ENCODE peak calls at places on chromosome 3, in six cellular contexts. M is BJ; C is mesendoderm; D is GM12865; U is CD8-positive, alpha-beta T cell; T is right cardiac atrium. J is an unnamed sample.
A peak's percentile ranks its signal among the peaks of the same experiment; 100 is the strongest.

GRCh38 chr3:89049119-89049518 is 58.3 kb upstream of the EPHA3 start:
- DNase-seq in M (no peak), C (peak; percentile 80), D (peak; percentile 1), U (no peak), T (no peak), J (no peak)

GRCh38 chr3:89360155-89360554 is 252.7 kb downstream of the EPHA3 start:
- DNase-seq in M (no peak), C (no peak), D (no peak), U (no peak), T (no peak), J (peak; percentile 28)

GRCh38 chr3:132205609-132206008 is 111.6 kb upstream of the ACP3 start:
- DNase-seq in M (no peak), C (no peak), D (no peak), U (no peak), T (no peak), J (no peak)

GRCh38 chr3:102378216-102378615 is 56.6 kb upstream of the ZPLD1 start:
- DNase-seq in M (no peak), C (no peak), D (no peak), U (no peak), T (no peak), J (no peak)

GRCh38 chr3:66789584-66790237 is 208.4 kb upstream of the KBTBD8 start:
- DNase-seq in M (no peak), C (no peak), D (no peak), U (no peak), T (no peak), J (no peak)

GRCh38 chr3:7388026-7388425 is 527.1 kb downstream of the GRM7 start:
- DNase-seq in M (no peak), C (no peak), D (no peak), U (no peak), T (no peak), J (no peak)

GRCh38 chr3:171807806-171808205 is 2.5 kb downstream of the PLD1 start:
- DNase-seq in M (no peak), C (no peak), D (no peak), U (no peak), T (no peak), J (no peak)

GRCh38 chr3:159861369-159861987 is 127.2 kb upstream of the IL12A start:
- DNase-seq in M (no peak), C (peak; percentile 66), D (peak; percentile 79), U (no peak), T (no peak), J (no peak)

GRCh38 chr3:186973702-186974101 is 43.4 kb downstream of the ST6GAL1 start:
- DNase-seq in M (no peak), C (no peak), D (no peak), U (no peak), T (no peak), J (no peak)

GRCh38 chr3:139935866-139936817 is 1.2 kb downstream of the CLSTN2 start:
- DNase-seq in M (no peak), C (peak; percentile 39), D (no peak), U (no peak), T (peak; percentile 48), J (no peak)

DNA sequence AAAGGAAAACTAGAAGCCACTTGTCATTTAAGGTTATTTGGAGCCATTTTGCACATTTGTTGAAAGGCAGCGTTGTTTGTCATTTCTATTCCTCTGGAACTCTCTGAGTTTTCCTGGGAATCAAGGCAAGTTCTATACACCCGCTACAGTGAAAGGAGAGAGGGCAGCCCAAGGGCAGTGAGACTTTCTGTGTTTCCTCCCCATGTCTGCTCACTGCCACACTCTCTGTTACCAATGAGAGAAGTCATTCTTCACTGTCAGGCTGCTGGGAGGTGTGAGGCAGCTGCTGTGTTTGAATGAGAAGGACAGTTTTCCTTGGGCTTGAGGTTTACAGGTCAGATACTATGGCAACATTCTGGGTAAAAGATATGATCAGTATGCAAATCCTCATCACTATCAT is 36.0 kb downstream of the ATP13A5 start:
- DNase-seq in M (no peak), C (peak; percentile 44), D (no peak), U (no peak), T (no peak), J (no peak)
- H3K4me3 ChIP-seq in M (no peak overlapping the region), C (no peak overlapping the region), D (no peak overlapping the region), U (no peak overlapping the region), T (no peak overlapping the region), J (no peak overlapping the region)

GRCh38 chr3:53171109-53171453 is 10.1 kb downstream of the PRKCD start:
- DNase-seq in M (no peak), C (no peak), D (no peak), U (no peak), T (no peak), J (no peak)

GRCh38 chr3:53170325-53171108 is 9.5 kb downstream of the PRKCD start:
- DNase-seq in M (no peak), C (no peak), D (peak; percentile 83), U (no peak), T (no peak), J (no peak)

GRCh38 chr3:53169832-53170324 is 8.9 kb downstream of the PRKCD start:
- DNase-seq in M (no peak), C (no peak), D (no peak), U (no peak), T (no peak), J (no peak)

GRCh38 chr3:53173107-53173506 is 12.1 kb downstream of the PRKCD start:
- DNase-seq in M (no peak), C (no peak), D (no peak), U (no peak), T (no peak), J (no peak)

GRCh38 chr3:53171827-53172505 is 11.0 kb downstream of the PRKCD start:
- DNase-seq in M (no peak), C (peak; percentile 84), D (no peak), U (no peak), T (no peak), J (no peak)
- H3K4me3 ChIP-seq in M (no peak overlapping the region), C (no peak overlapping the region), D (peak overlapping the region; percentile 52), U (no peak overlapping the region), T (no peak overlapping the region), J (no peak overlapping the region)

DNA sequence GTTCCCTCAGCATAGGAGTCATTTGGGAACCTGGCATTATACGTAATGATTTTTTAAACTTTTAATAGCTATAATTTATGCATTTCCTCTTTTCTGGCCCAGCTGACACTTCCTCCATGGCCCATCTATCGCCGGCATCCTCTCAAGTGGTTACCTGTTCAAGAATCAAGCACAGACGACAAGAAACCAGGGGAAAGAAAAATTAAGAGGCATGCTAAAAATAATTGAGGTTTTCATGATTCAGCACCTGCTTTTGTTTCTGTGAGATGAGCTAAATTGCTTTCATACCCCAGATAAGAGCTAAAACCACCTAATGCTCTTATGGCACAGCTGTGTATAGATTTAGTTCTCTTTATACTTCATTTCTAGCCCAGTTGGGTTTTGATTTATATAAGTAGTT is 1.7 kb downstream of the SPCS1 start:
- DNase-seq in M (no peak), C (no peak), D (peak; percentile 71), U (no peak), T (no peak), J (no peak)
- H3K4me3 ChIP-seq in M (no peak overlapping the region), C (no peak overlapping the region), D (peak overlapping the region; percentile 77), U (no peak overlapping the region), T (no peak overlapping the region), J (no peak overlapping the region)

GRCh38 chr3:130293247-130293646 is 52.2 kb upstream of the COL6A5 start:
- DNase-seq in M (no peak), C (no peak), D (no peak), U (no peak), T (no peak), J (no peak)

GRCh38 chr3:130288670-130289069 is 56.8 kb upstream of the COL6A5 start:
- DNase-seq in M (no peak), C (no peak), D (no peak), U (no peak), T (no peak), J (no peak)

GRCh38 chr3:130291148-130291547 is 54.3 kb upstream of the COL6A5 start:
- DNase-seq in M (no peak), C (no peak), D (no peak), U (no peak), T (no peak), J (no peak)
- H3K4me3 ChIP-seq in M (no peak overlapping the region), C (no peak overlapping the region), D (no peak overlapping the region), U (no peak overlapping the region), T (no peak overlapping the region), J (no peak overlapping the region)

DNA sequence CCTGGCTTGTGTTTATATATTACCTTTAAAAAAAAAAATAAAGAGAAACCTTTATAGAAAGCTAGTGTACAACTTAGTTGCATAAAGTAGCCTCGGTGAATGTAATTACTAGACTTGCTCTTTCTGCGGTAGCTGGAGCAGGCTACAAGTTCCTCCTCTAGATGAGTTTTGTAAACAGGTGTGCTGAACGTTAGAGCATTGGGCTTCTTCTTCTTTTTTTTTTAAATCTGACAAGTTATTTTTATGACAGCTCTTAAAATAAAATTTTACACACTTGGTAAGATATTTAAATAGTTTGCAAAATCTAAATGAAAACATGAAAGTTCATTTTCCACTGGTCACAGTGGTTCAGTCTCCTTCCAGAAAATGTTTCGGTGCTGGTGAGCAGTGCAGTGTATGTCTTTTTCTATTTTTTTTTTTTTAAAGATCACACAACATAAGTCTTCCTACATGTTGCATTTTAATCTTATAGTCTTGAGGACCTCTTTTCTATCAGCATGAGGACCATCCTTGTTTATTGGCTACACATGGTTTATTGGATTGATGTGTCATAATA is 3.0 kb downstream of the CCR9 start:
- DNase-seq in M (no peak), C (no peak), D (peak; percentile 36), U (no peak), T (no peak), J (no peak)
- H3K4me3 ChIP-seq in M (no peak overlapping the region), C (no peak overlapping the region), D (no peak overlapping the region), U (no peak overlapping the region), T (no peak overlapping the region), J (no peak overlapping the region)

GRCh38 chr3:141828487-141829284 is 47.8 kb upstream of the ATP1B3 start:
- DNase-seq in M (no peak), C (no peak), D (no peak), U (no peak), T (peak; percentile 47), J (no peak)
- H3K4me3 ChIP-seq in M (no peak overlapping the region), C (no peak overlapping the region), D (no peak overlapping the region), U (no peak overlapping the region), T (no peak overlapping the region), J (no peak overlapping the region)

GRCh38 chr3:97970131-97970530 is 2.1 kb downstream of the RIOX2 start:
- DNase-seq in M (no peak), C (no peak), D (no peak), U (no peak), T (no peak), J (no peak)

GRCh38 chr3:97969541-97969940 is 2.7 kb downstream of the RIOX2 start:
- DNase-seq in M (no peak), C (no peak), D (no peak), U (no peak), T (no peak), J (no peak)

GRCh38 chr3:97971679-97972567 is at the start of gene RIOX2:
- DNase-seq in M (no peak), C (peak; percentile 87), D (peak; percentile 89), U (peak; percentile 64), T (peak; percentile 87), J (no peak)

GRCh38 chr3:97972976-97973375 is 745 bp upstream of the RIOX2 start:
- DNase-seq in M (no peak), C (no peak), D (no peak), U (no peak), T (no peak), J (no peak)

DNA sequence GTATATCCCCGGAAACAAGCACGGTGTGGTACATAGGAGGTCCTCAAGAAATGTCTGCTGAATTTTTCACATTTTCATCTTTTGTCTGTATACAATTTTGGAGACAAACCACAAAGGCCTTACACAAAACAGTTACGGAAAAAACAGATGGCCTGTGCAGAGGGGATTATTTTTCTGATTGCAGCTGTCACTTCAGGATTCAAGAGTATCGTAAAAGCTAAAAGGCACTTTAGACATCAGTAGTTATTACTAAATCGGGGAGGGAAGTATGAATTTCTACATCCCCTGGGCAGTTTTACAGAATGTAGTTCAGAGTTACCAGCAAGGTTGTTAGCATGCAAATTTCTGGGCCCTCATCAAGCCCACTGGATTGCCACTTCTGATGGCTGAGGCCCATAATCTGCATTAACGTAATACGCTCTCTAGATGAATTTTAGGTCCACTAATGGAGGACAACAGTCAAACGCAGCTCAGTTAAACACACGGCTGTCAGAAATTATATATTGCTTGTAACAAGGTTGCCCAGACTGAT is 1.2 kb downstream of the RIOX2 start:
- DNase-seq in M (no peak), C (no peak), D (peak; percentile 21), U (no peak), T (no peak), J (no peak)
- H3K4me3 ChIP-seq in M (no peak overlapping the region), C (no peak overlapping the region), D (peak overlapping the region; percentile 92), U (peak overlapping the region; percentile 44), T (no peak overlapping the region), J (peak overlapping the region; percentile 67)